ENCODE peak calls at places on chromosome 1, in five cellular contexts. C is uterus, X is mucosa of descending colon, E is psoas muscle, O is thoracic aorta. P is an unnamed sample. For H3K4me1, the result is how much of the 10 kb centered on the place peaks cover.

GRCh38 chr1:155871390-155871789 is 12.0 kb downstream of the SYT11 start:
- DNase-seq in C (no peak), X (peak), E (no peak), O (no peak), P (no peak)

GRCh38 chr1:227869851-227870305 is 54.4 kb downstream of the PRSS38 start:
- DNase-seq in C (no peak), X (no peak), E (peak), O (no peak), P (no peak)

GRCh38 chr1:58898739-58899580 is 115.1 kb upstream of the JUN start:
- DNase-seq in C (peak), X (peak), E (peak), O (no peak), P (peak)

GRCh38 chr1:201022824-201023516 is 544 bp downstream of the KIF21B start:
- DNase-seq in C (no peak), X (peak), E (no peak), O (no peak), P (peak)

GRCh38 chr1:111110197-111110899 is 29.5 kb downstream of the DRAM2 start:
- DNase-seq in C (no peak), X (no peak), E (no peak), O (no peak), P (no peak)

GRCh38 chr1:48033495-48034050 is 36.4 kb upstream of the TRABD2B start:
- DNase-seq in C (no peak), X (no peak), E (no peak), O (no peak), P (no peak)

GRCh38 chr1:12851779-12852178 is 3.3 kb upstream of the HNRNPCL1 start:
- DNase-seq in C (no peak), X (no peak), E (no peak), O (no peak), P (no peak)

GRCh38 chr1:41356752-41357151 is 4.5 kb upstream of the FOXO6 start:
- DNase-seq in C (peak), X (no peak), E (no peak), O (no peak), P (no peak)

GRCh38 chr1:199859525-199859924 is 168.0 kb upstream of the NR5A2 start:
- DNase-seq in C (no peak), X (no peak), E (no peak), O (no peak), P (no peak)

GRCh38 chr1:119209943-119210342 is 69.5 kb upstream of the WARS2 start:
- DNase-seq in C (no peak), X (no peak), E (no peak), O (no peak), P (no peak)

GRCh38 chr1:33586795-33587194 is 114.3 kb downstream of the ZSCAN20 start:
- DNase-seq in C (no peak), X (no peak), E (no peak), O (no peak), P (no peak)

DNA sequence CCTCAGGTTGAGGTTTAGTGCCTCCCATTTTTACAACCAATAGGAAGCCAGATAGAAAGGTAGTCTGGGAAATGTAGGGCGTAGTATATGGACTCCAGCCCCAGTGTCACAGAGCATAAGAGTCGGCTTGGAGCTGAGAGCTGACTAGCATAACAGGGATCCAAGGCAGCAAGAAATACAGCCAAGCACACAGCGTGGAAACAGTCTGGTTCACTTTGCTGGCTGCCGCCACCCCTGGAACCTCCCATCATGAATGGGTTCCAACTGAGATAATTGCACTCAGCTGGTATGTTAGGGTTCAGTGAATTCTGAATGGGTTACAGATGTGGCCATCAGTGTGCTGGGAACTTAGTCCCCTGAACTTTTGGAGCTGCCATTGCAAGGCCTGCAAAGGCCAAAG is 76.7 kb upstream of the GPR88 start:
- DNase-seq in C (peak), X (no peak), E (no peak), O (no peak), P (no peak)
- H3K4me1 ChIP-seq in C (under half), X (under half), E (under half), O (under half), P (under half)

DNA sequence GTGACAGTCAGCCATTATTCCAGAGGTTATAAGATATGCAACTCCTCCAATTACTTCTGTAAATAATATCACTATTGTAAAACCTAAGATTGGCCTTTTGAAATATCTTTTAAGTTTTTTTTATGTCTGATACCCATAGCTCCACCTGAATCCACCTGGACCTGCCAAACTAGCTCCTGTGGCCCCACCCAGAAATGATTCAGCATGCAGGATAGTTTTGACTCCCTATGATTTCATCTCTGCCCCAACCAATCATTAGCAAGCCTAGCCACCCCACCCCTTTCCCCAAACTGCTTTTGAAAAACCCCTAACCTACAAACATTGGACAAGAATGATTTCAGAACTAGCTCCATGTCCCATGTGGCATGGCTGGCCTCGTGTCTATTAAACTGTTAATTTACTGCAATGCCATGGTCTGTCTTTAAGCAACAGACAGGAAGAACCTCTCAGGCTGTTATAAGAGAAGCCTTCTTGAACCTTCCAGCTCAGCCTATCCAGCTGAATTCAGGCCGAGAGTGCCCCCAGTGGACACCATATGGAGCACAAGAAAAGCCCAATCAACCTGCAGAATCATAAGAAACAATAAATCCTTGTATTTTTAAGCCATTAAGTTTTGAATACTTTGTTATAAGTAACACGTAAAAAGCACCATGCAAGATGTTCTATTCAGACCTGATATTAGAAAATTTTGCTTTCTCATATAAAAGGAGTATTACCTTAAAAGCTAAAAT is 263.0 kb upstream of the ZRANB2 start:
- DNase-seq in C (no peak), X (no peak), E (no peak), O (no peak), P (no peak)
- TF ChIP-seq CTCF in C (no peak), X (no peak), E (no peak), O (no peak), P (no peak)

GRCh38 chr1:36253463-36253862 is 29.2 kb downstream of the THRAP3 start:
- DNase-seq in C (no peak), X (no peak), E (no peak), O (no peak), P (no peak)
- H3K4me1 ChIP-seq in C (under half), X (under half), E (half or more), O (under half), P (half or more)

GRCh38 chr1:63773815-63774616 is at the start of gene ROR1:
- DNase-seq in C (peak), X (peak), E (peak), O (peak), P (peak)
- TF ChIP-seq CTCF in C (peak), X (peak), E (peak), O (peak), P (peak)

GRCh38 chr1:26539722-26540121 is 10.2 kb downstream of the RPS6KA1 start:
- DNase-seq in C (no peak), X (no peak), E (no peak), O (no peak), P (no peak)

GRCh38 chr1:26538480-26539412 is 9.2 kb downstream of the RPS6KA1 start:
- DNase-seq in C (no peak), X (peak), E (no peak), O (no peak), P (peak)

GRCh38 chr1:26536081-26536480 is 6.5 kb downstream of the RPS6KA1 start:
- DNase-seq in C (no peak), X (no peak), E (no peak), O (no peak), P (no peak)

GRCh38 chr1:26536521-26536920 is 7.0 kb downstream of the RPS6KA1 start:
- DNase-seq in C (no peak), X (no peak), E (no peak), O (no peak), P (no peak)

GRCh38 chr1:26537951-26538352 is 8.4 kb downstream of the RPS6KA1 start:
- DNase-seq in C (no peak), X (peak), E (no peak), O (no peak), P (peak)
- H3K4me1 ChIP-seq in C (under half), X (under half), E (under half), O (under half), P (half or more)

DNA sequence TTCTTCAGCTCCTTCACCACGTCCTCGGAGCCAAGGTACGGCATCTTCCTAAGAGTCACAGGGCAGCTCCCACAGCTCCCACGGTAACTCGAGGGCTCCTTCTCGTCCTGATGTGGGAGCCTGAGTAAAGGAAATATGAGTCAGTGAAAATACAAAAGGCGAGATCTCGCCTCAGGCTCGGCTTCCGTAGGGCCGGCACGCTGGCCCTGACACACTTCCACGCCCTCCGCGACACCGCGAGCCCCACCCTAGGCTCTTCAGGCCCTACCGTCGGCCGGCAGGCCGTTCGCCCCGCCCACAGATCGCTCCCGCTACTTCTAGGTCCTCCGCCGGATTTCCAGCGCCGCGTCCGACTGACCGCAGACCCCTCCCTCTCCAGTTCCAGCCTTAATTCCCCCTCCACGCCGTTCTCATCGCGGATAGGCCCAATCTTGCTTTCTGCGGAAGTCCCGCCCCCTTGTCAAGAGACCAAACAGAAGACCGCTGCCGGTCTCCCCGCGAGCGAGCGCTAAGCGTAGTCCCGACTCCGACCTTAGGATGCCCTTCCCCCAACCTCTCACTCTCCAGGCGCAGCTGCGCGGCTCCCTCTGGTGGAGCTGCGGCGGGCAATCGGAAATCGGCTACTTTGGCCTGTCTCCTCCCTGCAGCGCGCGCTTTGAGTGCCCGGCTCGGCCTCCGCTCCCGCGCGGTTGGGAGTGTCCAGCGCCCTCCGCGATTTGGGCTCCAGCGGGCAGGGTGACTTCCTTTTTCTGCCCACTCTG is at the start of the genes AP4B1 and DCLRE1B:
- DNase-seq in C (peak), X (peak), E (peak), O (peak), P (peak)
- TF ChIP-seq CTCF in C (peak), X (peak), E (peak), O (peak), P (peak)

DNA sequence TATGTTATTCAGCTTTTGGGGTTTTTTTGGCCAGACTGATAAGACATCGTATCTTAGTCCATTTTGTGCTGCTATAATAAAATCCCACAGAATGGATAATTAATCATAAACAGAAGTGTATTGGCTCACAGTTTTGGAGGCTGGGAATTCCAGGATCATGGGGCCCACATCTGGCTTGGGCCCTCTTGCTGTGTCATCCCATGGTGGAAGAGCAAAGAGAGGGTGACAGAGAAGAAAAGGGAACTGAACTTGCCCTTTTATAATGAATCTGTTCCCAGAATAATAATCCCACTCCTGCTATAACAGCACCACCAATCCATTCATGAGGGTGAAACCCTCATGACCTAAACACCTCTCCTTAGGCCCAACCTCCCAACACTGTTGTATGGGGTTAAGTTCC is 17.5 kb upstream of the FGR start:
- DNase-seq in C (no peak), X (no peak), E (no peak), O (no peak), P (no peak)
- H3K4me1 ChIP-seq in C (under half), X (under half), E (under half), O (under half), P (under half)